ENCODE peak calls at places on chromosomes 7 and 10, in four cellular contexts. B is endothelial cell of umbilical vein, Q is neural progenitor cell, G is brain microvascular endothelial cell. E is an unnamed sample.

GRCh38 chr10:11610855-11611247 is 599 bp downstream of the USP6NL start:
- DNase-seq in B (no peak), G (peak; percentile 23), Q (peak; percentile 54), E (peak; percentile 62)

GRCh38 chr7:94008537-94008936 is 4.4 kb upstream of the BET1 start:
- DNase-seq in B (peak; percentile 17), Q (no peak), G (peak; percentile 20), E (no peak)

GRCh38 chr10:82811621-82812020 is 936.6 kb downstream of the NRG3 start:
- DNase-seq in G (peak; percentile 5), Q (peak; percentile 44), B (peak; percentile 21), E (no peak)

GRCh38 chr7:34672430-34672829 is 14.4 kb downstream of the NPSR1 start:
- DNase-seq in B (peak; percentile 25), G (no peak), Q (no peak), E (no peak)

GRCh38 chr10:79104264-79104954 is 35.6 kb downstream of the ZMIZ1 start:
- DNase-seq in Q (no peak), G (no peak), B (peak; percentile 21), E (peak; percentile 92)

GRCh38 chr10:31319602-31320178 is 674 bp downstream of the ZEB1 start:
- DNase-seq in G (no peak), B (no peak), Q (peak; percentile 75), E (no peak)

GRCh38 chr7:27605689-27606269 is 56.9 kb downstream of the HIBADH start:
- DNase-seq in G (peak; percentile 41), B (peak; percentile 63), Q (peak; percentile 18), E (no peak)

GRCh38 chr10:6776170-6776569 is 196.1 kb upstream of the PRKCQ start:
- DNase-seq in G (no peak), Q (no peak), B (no peak), E (no peak)

GRCh38 chr7:121301441-121302213 is 27.2 kb upstream of the WNT16 start:
- DNase-seq in Q (no peak), G (peak; percentile 46), B (no peak), E (no peak)

GRCh38 chr7:47536705-47537611 is 45.0 kb downstream of the TNS3 start:
- DNase-seq in G (peak; percentile 40), Q (peak; percentile 82), B (no peak), E (peak; percentile 58)

GRCh38 chr10:119370972-119371703 is 163.8 kb downstream of the GRK5 start:
- DNase-seq in Q (no peak), B (peak; percentile 90), G (peak; percentile 86), E (peak; percentile 38)

GRCh38 chr7:98922392-98923107 is 44.2 kb downstream of the TRRAP start:
- DNase-seq in G (peak; percentile 57), B (no peak), Q (no peak), E (no peak)

GRCh38 chr10:88253-88652 is 39.2 kb upstream of the TUBB8 start:
- DNase-seq in G (no peak), Q (no peak), B (no peak), E (no peak)

GRCh38 chr10:2733278-2733963 is 333.9 kb upstream of the PFKP start:
- DNase-seq in G (no peak), B (no peak), Q (no peak), E (no peak)

GRCh38 chr10:98098247-98098646 is 36.2 kb upstream of the R3HCC1L start:
- DNase-seq in Q (peak; percentile 41), B (no peak), G (no peak), E (no peak)

GRCh38 chr10:68871731-68872342 is 29.3 kb upstream of the DDX50 start:
- DNase-seq in Q (peak; percentile 57), B (no peak), G (peak; percentile 74), E (no peak)

GRCh38 chr10:70564901-70565351 is 37.6 kb downstream of the PRF1 start:
- DNase-seq in B (no peak), G (no peak), Q (no peak), E (no peak)

GRCh38 chr10:123367181-123367580 is 213.0 kb downstream of the BUB3 start:
- DNase-seq in B (no peak), G (no peak), Q (no peak), E (no peak)

GRCh38 chr7:96663871-96664445 is 45.7 kb downstream of the SEM1 start:
- DNase-seq in B (no peak), Q (no peak), G (no peak), E (no peak)

GRCh38 chr7:6575246-6576023 is 1.8 kb upstream of the ZDHHC4 start:
- DNase-seq in G (no peak), Q (no peak), B (no peak), E (no peak)

GRCh38 chr7:142412551-142413193 is 154.8 kb upstream of the PRSS58 start:
- DNase-seq in G (peak; percentile 54), B (peak; percentile 50), Q (peak; percentile 74), E (no peak)

GRCh38 chr10:126016884-126017283 is 120.5 kb downstream of the FANK1 start:
- DNase-seq in G (no peak), Q (no peak), B (no peak), E (no peak)

GRCh38 chr10:58444336-58444735 is 59.1 kb downstream of the TFAM start:
- DNase-seq in Q (no peak), B (no peak), G (no peak), E (no peak)

GRCh38 chr7:125253454-125254182 is 324.0 kb upstream of the POT1 start:
- DNase-seq in G (no peak), B (no peak), Q (no peak), E (no peak)

GRCh38 chr10:15211464-15211979 is 43.0 kb upstream of the NMT2 start:
- DNase-seq in B (peak; percentile 19), Q (no peak), G (peak; percentile 80), E (no peak)

GRCh38 chr10:98167191-98167590 is 32.7 kb downstream of the R3HCC1L start:
- DNase-seq in G (no peak), B (no peak), Q (no peak), E (no peak)

GRCh38 chr7:12508005-12508404 is 62.5 kb upstream of the SCIN start:
- DNase-seq in Q (no peak), G (no peak), B (no peak), E (no peak)

GRCh38 chr7:75980126-75980864 is 14.1 kb downstream of the TMEM120A start:
- DNase-seq in Q (no peak), G (no peak), B (no peak), E (peak; percentile 92)
- H3K27ac ChIP-seq in Q (no peak overlapping the region), G (no peak overlapping the region), B (no peak overlapping the region), E (peak overlapping the region; percentile 64)

GRCh38 chr7:128217972-128218652 is 23.0 kb upstream of the LEP start:
- DNase-seq in G (no peak), Q (no peak), B (no peak), E (no peak)

GRCh38 chr7:128214463-128214862 is 26.6 kb upstream of the LEP start:
- DNase-seq in B (no peak), G (no peak), Q (no peak), E (no peak)

GRCh38 chr7:128217030-128217805 is 23.9 kb upstream of the LEP start:
- DNase-seq in G (peak; percentile 81), Q (no peak), B (no peak), E (no peak)

GRCh38 chr7:128215739-128216138 is 25.3 kb upstream of the LEP start:
- DNase-seq in Q (no peak), B (no peak), G (peak; percentile 18), E (no peak)

GRCh38 chr7:128215281-128215680 is 25.8 kb upstream of the LEP start:
- DNase-seq in G (peak; percentile 76), Q (no peak), B (no peak), E (no peak)
- H3K27ac ChIP-seq in G (no peak overlapping the region), Q (no peak overlapping the region), B (no peak overlapping the region), E (no peak overlapping the region)

DNA sequence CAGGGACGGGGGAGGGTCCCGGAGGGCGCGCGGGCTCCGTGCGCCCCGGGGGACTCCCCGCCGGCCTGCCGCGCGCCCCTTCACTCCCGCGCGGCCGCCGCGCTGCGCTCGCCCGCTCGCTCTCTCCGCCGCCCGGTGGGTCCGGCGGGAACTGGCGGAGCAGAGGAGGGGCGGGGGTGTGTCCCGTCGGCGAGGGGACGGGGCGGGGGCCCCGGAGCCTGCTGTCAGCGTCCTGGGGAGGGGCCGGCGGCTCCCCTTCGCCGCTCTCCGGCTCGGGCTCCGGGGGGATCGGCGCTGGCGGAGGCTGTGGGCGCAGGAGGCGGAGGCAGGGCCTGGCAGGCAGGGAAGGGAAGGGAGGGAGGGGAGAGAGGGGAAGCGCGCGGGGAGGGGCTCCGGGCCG is at the start of gene SH3PXD2A:
- DNase-seq in B (peak; percentile 33), Q (peak; percentile 83), G (no peak), E (no peak)
- H3K27ac ChIP-seq in B (no peak within 1 kb of the TSS), Q (no peak within 1 kb of the TSS), G (no peak within 1 kb of the TSS), E (peak within 1 kb of the TSS; percentile 30)

GRCh38 chr7:133854739-133855138 is 272.4 kb upstream of the LRGUK start:
- DNase-seq in G (peak; percentile 48), Q (peak; percentile 18), B (peak; percentile 60), E (no peak)
- H3K27ac ChIP-seq in G (no peak overlapping the region), Q (no peak overlapping the region), B (no peak overlapping the region), E (no peak overlapping the region)

GRCh38 chr10:52525761-52526160 is 211.7 kb downstream of the DKK1 start:
- DNase-seq in B (peak; percentile 29), G (peak; percentile 69), Q (no peak), E (no peak)

GRCh38 chr10:52523696-52524095 is 209.6 kb downstream of the DKK1 start:
- DNase-seq in G (no peak), Q (no peak), B (no peak), E (no peak)

DNA sequence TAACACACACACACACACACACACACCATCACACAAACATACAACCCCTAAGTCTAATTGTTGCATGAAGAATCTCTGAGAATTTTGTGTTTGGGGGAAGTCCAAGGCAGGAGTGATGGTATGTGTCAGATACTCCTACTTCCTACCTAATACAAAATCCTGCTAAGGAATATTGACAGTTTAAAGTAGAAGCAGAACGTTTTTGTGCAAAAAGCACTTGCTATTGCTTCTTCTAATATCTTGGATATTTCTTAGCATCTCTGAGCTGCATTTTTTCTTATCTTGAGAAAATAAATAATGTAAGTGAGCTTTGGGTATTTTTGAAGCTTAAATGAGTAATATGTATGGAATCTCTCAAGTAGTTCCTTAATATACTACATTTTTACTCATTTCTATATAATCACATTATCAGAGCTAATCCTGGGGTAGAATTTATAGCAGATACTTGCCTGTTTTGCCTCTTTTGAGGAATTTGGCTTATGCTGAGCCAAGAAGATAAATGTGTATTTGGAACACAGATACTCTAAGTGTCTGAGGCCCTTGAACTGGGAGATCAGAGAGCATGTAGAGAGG is 212.3 kb downstream of the DKK1 start:
- DNase-seq in Q (no peak), B (peak; percentile 30), G (no peak), E (no peak)
- H3K27ac ChIP-seq in Q (no peak overlapping the region), B (no peak overlapping the region), G (peak overlapping the region; percentile 64), E (no peak overlapping the region)

DNA sequence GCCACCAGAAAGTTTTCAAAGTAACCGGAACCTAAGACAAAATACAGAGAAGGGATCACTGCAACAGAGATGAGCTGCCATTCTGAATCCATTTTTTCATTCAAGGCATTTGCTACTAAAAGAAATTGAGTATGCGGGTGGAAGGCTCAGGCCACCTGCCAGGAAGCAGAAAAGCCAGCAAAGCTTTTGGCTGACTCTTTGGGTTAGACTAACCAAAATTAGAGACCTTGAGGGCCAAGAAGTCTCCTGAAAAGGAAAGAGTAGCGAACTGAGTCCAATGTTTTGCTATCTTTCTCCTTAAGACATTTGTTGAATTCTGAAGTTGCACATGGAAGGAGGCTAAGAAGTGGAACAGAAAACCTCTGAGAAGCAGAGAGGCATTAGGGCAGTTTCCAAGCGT is 79.0 kb downstream of the FAS start:
- DNase-seq in Q (no peak), B (no peak), G (no peak), E (no peak)
- H3K27ac ChIP-seq in Q (no peak overlapping the region), B (no peak overlapping the region), G (no peak overlapping the region), E (no peak overlapping the region)

GRCh38 chr10:71589617-71590551 is 129.7 kb downstream of the C10orf105 start:
- DNase-seq in B (no peak), Q (no peak), G (no peak), E (no peak)
- H3K27ac ChIP-seq in B (no peak overlapping the region), Q (no peak overlapping the region), G (peak overlapping the region; percentile 74), E (no peak overlapping the region)

E was measured in adrenal gland.